ENCODE peak calls at places on chromosomes 12 and 14, in six cellular contexts. S is cardiac muscle cell, R is HCEC 1CT, K is ELR, P is lower lobe of right lung, I is Caki2. E is an unnamed sample.

GRCh38 chr14:76168531-76168930 is 16.8 kb downstream of the GPATCH2L start:
- DNase-seq in K (peak), S (no peak), R (peak), P (no peak), I (peak), E (no peak)

GRCh38 chr12:26092706-26093105 is 32.1 kb downstream of the BHLHE41 start:
- DNase-seq in I (no peak), R (no peak), S (no peak), P (no peak), K (peak), E (no peak)

GRCh38 chr12:87305481-87305880 is 723.7 kb downstream of the C12orf50 start:
- DNase-seq in K (no peak), R (no peak), S (no peak), P (no peak), I (no peak), E (no peak)

GRCh38 chr14:103275000-103275399 is 59.0 kb upstream of the EIF5 start:
- DNase-seq in P (no peak), K (no peak), I (no peak), R (no peak), S (no peak), E (no peak)

GRCh38 chr12:28936711-28937110 is 212.4 kb upstream of the FAR2 start:
- DNase-seq in K (no peak), R (no peak), P (no peak), S (no peak), I (no peak), E (no peak)

GRCh38 chr12:92603741-92604432 is 98.9 kb upstream of the PLEKHG7 start:
- DNase-seq in K (peak), R (no peak), S (no peak), I (peak), P (no peak), E (no peak)

GRCh38 chr14:104084251-104085002 is 1.1 kb upstream of the ASPG start:
- DNase-seq in S (peak), K (no peak), P (no peak), I (no peak), R (no peak), E (no peak)

GRCh38 chr14:91173221-91173670 is 59.4 kb downstream of the DGLUCY start:
- DNase-seq in I (peak), K (peak), P (peak), S (peak), R (peak), E (peak)

GRCh38 chr14:74029136-74029535 is 10.0 kb downstream of the BBOF1 start:
- DNase-seq in K (no peak), P (no peak), R (no peak), S (no peak), I (no peak), E (no peak)

E was measured in retina.